ENCODE peak calls at places on chromosome 19, in nine cellular contexts. E is stimulated activated CD4-positive, alpha-beta T cell treated with anti-CD3 and anti-CD28 coated beads, Interleukin-15, amount 100 ng/mL, for 1 hour; B is KBM-7; H is tibial nerve; P is EH; Q is amniotic epithelial cell; Z is EL; V is neural progenitor cell; W is anterior cingulate cortex. O is an unnamed sample.

GRCh38 chr19:6536138-6536671 is 5.4 kb downstream of the TNFSF9 start:
- DNase-seq in E (peak), B (peak), H (no peak), P (peak), Q (peak), Z (peak), V (peak), W (no peak), O (peak)

GRCh38 chr19:58317481-58318072 is 9.2 kb upstream of the ZSCAN22 start:
- DNase-seq in E (no peak), B (peak), H (no peak), P (peak), Q (peak), Z (peak), V (peak), W (no peak), O (peak)

GRCh38 chr19:4267101-4267900 is 11.8 kb upstream of the SHD start:
- DNase-seq in E (peak), B (peak), H (peak), P (peak), Q (peak), Z (peak), V (peak), W (peak), O (peak)

GRCh38 chr19:35943542-35944301 is 7.5 kb downstream of the LRFN3 start:
- DNase-seq in E (no peak), B (no peak), H (no peak), P (no peak), Q (no peak), Z (no peak), V (no peak), W (no peak), O (no peak)

GRCh38 chr19:3140667-3141038 is 4.8 kb downstream of the GNA15 start:
- DNase-seq in E (no peak), B (no peak), H (no peak), P (peak), Q (no peak), Z (peak), V (no peak), W (no peak), O (no peak)

GRCh38 chr19:35039881-35040456 is 1.6 kb upstream of the HPN start:
- DNase-seq in E (no peak), B (no peak), H (no peak), P (no peak), Q (no peak), Z (no peak), V (no peak), W (no peak), O (no peak)

GRCh38 chr19:52142001-52142595 is 2.4 kb upstream of the ZNF616 start:
- DNase-seq in E (no peak), B (no peak), H (no peak), P (no peak), Q (no peak), Z (no peak), V (no peak), W (no peak), O (no peak)

GRCh38 chr19:33047422-33047821 is 17.3 kb downstream of the RHPN2 start:
- DNase-seq in E (no peak), B (no peak), H (no peak), P (no peak), Q (peak), Z (no peak), V (no peak), W (no peak), O (no peak)

GRCh38 chr19:52943884-52944643 is 18.6 kb downstream of the ZNF816 start:
- DNase-seq in E (no peak), B (no peak), H (no peak), P (no peak), Q (no peak), Z (no peak), V (no peak), W (no peak), O (no peak)

GRCh38 chr19:45323671-45324081 is 1.0 kb upstream of the CKM start:
- DNase-seq in E (no peak), B (no peak), H (no peak), P (peak), Q (no peak), Z (no peak), V (peak), W (no peak), O (peak)

GRCh38 chr19:50702158-50702869 is 17.3 kb downstream of the SHANK1 start:
- DNase-seq in E (no peak), B (no peak), H (no peak), P (no peak), Q (no peak), Z (no peak), V (no peak), W (no peak), O (no peak)

GRCh38 chr19:38691938-38692457 is 44.5 kb downstream of the ACTN4 start:
- DNase-seq in E (no peak), B (no peak), H (no peak), P (peak), Q (peak), Z (peak), V (no peak), W (no peak), O (peak)

GRCh38 chr19:35495107-35496064 is 5.1 kb upstream of the KRTDAP start:
- DNase-seq in E (peak), B (peak), H (no peak), P (peak), Q (peak), Z (peak), V (peak), W (peak), O (peak)

GRCh38 chr19:3346677-3347353 is 19.6 kb upstream of the NFIC start:
- DNase-seq in E (no peak), B (no peak), H (peak), P (peak), Q (no peak), Z (peak), V (no peak), W (peak), O (peak)

GRCh38 chr19:1183543-1184172 is 9.6 kb upstream of the SBNO2 start:
- DNase-seq in E (no peak), B (no peak), H (no peak), P (peak), Q (no peak), Z (peak), V (no peak), W (no peak), O (peak)

GRCh38 chr19:56084835-56085536 is 36.1 kb downstream of the ZNF787 start:
- DNase-seq in E (no peak), B (no peak), H (no peak), P (no peak), Q (no peak), Z (no peak), V (no peak), W (no peak), O (no peak)

GRCh38 chr19:35045667-35046300 is 4.3 kb downstream of the HPN start:
- DNase-seq in E (no peak), B (peak), H (no peak), P (peak), Q (no peak), Z (peak), V (peak), W (peak), O (no peak)

GRCh38 chr19:6772028-6772865 is at the start of gene VAV1:
- DNase-seq in E (peak), B (peak), H (no peak), P (no peak), Q (no peak), Z (no peak), V (no peak), W (no peak), O (no peak)

GRCh38 chr19:46411088-46412033 is 2.0 kb downstream of the CCDC8 start:
- DNase-seq in E (no peak), B (no peak), H (no peak), P (no peak), Q (no peak), Z (no peak), V (no peak), W (no peak), O (no peak)

GRCh38 chr19:41882568-41883462 is at the start of gene ARHGEF1:
- DNase-seq in E (no peak), B (no peak), H (no peak), P (peak), Q (no peak), Z (peak), V (peak), W (no peak), O (peak)

GRCh38 chr19:42121666-42122069 is 10.6 kb downstream of the POU2F2 start:
- DNase-seq in E (peak), B (peak), H (no peak), P (peak), Q (peak), Z (peak), V (no peak), W (no peak), O (peak)

GRCh38 chr19:39126593-39127187 is 1.1 kb downstream of the PAK4 start:
- DNase-seq in E (no peak), B (no peak), H (no peak), P (peak), Q (peak), Z (peak), V (peak), W (no peak), O (peak)

GRCh38 chr19:6737873-6738725 is 719 bp upstream of the GPR108 start:
- DNase-seq in E (peak), B (peak), H (peak), P (peak), Q (peak), Z (peak), V (peak), W (peak), O (peak)

GRCh38 chr19:40691421-40692211 is 1.2 kb upstream of the NUMBL start:
- DNase-seq in E (no peak), B (no peak), H (no peak), P (no peak), Q (no peak), Z (no peak), V (peak), W (no peak), O (no peak)

GRCh38 chr19:10114651-10115391 is 3.3 kb downstream of the P2RY11 start:
- DNase-seq in E (no peak), B (peak), H (no peak), P (no peak), Q (no peak), Z (no peak), V (no peak), W (no peak), O (no peak)

GRCh38 chr19:42005504-42005903 is 11.5 kb upstream of the ATP1A3 start:
- DNase-seq in E (no peak), B (no peak), H (no peak), P (no peak), Q (no peak), Z (no peak), V (no peak), W (no peak), O (no peak)

GRCh38 chr19:13629687-13630357 is 123.5 kb upstream of the CACNA1A start:
- DNase-seq in E (no peak), B (no peak), H (no peak), P (peak), Q (peak), Z (peak), V (no peak), W (no peak), O (no peak)

GRCh38 chr19:12703056-12703455 is 6.6 kb upstream of the FBXW9 start:
- DNase-seq in E (no peak), B (peak), H (no peak), P (peak), Q (peak), Z (peak), V (peak), W (no peak), O (peak)

GRCh38 chr19:48390188-48391099 is 907 bp downstream of the KDELR1 start:
- DNase-seq in E (peak), B (peak), H (peak), P (peak), Q (peak), Z (peak), V (peak), W (peak), O (peak)

GRCh38 chr19:14511245-14511625 is 7.0 kb downstream of the DNAJB1 start:
- DNase-seq in E (no peak), B (no peak), H (no peak), P (no peak), Q (no peak), Z (no peak), V (no peak), W (no peak), O (no peak)

GRCh38 chr19:17778621-17779280 is 16.2 kb upstream of the B3GNT3 start:
- DNase-seq in E (no peak), B (no peak), H (no peak), P (no peak), Q (no peak), Z (no peak), V (peak), W (no peak), O (no peak)

GRCh38 chr19:2059422-2060201 is 8.6 kb upstream of the MKNK2 start:
- DNase-seq in E (no peak), B (no peak), H (peak), P (peak), Q (peak), Z (peak), V (peak), W (peak), O (peak)

GRCh38 chr19:15048885-15049541 is at the start of gene CASP14:
- DNase-seq in E (no peak), B (no peak), H (no peak), P (no peak), Q (no peak), Z (no peak), V (no peak), W (no peak), O (no peak)

GRCh38 chr19:15144046-15144646 is 36.9 kb downstream of the SYDE1 start:
- DNase-seq in E (no peak), B (no peak), H (no peak), P (peak), Q (no peak), Z (no peak), V (no peak), W (no peak), O (no peak)